ENCODE peak calls at places on chromosome 16, in eight cellular contexts. N is SK-N-SH; E is effector CD8-positive, alpha-beta T cell; K is natural killer cell; X is heart right ventricle; O is heart left ventricle; J is effector memory CD4-positive, alpha-beta T cell; H is germinal center. Q is an unnamed sample.

GRCh38 chr16:85314633-85315032 is 202.4 kb upstream of the CIBAR2 start:
- DNase-seq in N (no peak), E (no peak), K (no peak), X (no peak), O (no peak), J (no peak), H (no peak), Q (no peak)

GRCh38 chr16:68749424-68749823 is 12.3 kb downstream of the CDH1 start:
- DNase-seq in N (no peak), E (no peak), K (no peak), X (no peak), O (no peak), J (no peak), H (no peak), Q (no peak)

GRCh38 chr16:11677451-11677951 is 9.2 kb downstream of the SNN start:
- DNase-seq in N (no peak), E (no peak), K (no peak), X (no peak), O (peak), J (no peak), H (no peak), Q (no peak)

GRCh38 chr16:50395763-50396710 is 27.2 kb upstream of the BRD7 start:
- DNase-seq in N (no peak), E (no peak), K (no peak), X (no peak), O (no peak), J (no peak), H (no peak), Q (peak)

GRCh38 chr16:54630284-54630967 is 300.2 kb upstream of the IRX5 start:
- DNase-seq in N (no peak), E (no peak), K (no peak), X (no peak), O (no peak), J (no peak), H (no peak), Q (no peak)

GRCh38 chr16:81810894-81811538 is 31.9 kb downstream of the PLCG2 start:
- DNase-seq in N (no peak), E (no peak), K (no peak), X (no peak), O (no peak), J (no peak), H (no peak), Q (no peak)

GRCh38 chr16:48918520-48919258 is 308.7 kb upstream of the N4BP1 start:
- DNase-seq in N (no peak), E (no peak), K (no peak), X (no peak), O (no peak), J (no peak), H (no peak), Q (no peak)

GRCh38 chr16:62256406-62256805 is 220.2 kb upstream of the CDH8 start:
- DNase-seq in N (peak), E (no peak), K (no peak), X (no peak), O (no peak), J (no peak), H (no peak), Q (no peak)

GRCh38 chr16:82699711-82700495 is 73.1 kb downstream of the CDH13 start:
- DNase-seq in N (no peak), E (no peak), K (no peak), X (no peak), O (peak), J (no peak), H (no peak), Q (no peak)

GRCh38 chr16:2486645-2487516 is 12.0 kb downstream of the TBC1D24 start:
- DNase-seq in N (no peak), E (peak), K (peak), X (peak), O (peak), J (peak), H (peak), Q (peak)

GRCh38 chr16:81604960-81605383 is 160.4 kb downstream of the CMIP start:
- DNase-seq in N (no peak), E (no peak), K (no peak), X (no peak), O (no peak), J (no peak), H (no peak), Q (no peak)

GRCh38 chr16:79698341-79698753 is 97.8 kb upstream of the MAF start:
- DNase-seq in N (no peak), E (no peak), K (no peak), X (peak), O (peak), J (no peak), H (no peak), Q (no peak)

GRCh38 chr16:425082-425718 is at the start of gene RAB11FIP3:
- DNase-seq in N (peak), E (peak), K (peak), X (peak), O (peak), J (peak), H (peak), Q (peak)

GRCh38 chr16:48353565-48354163 is 31.5 kb downstream of the SIAH1 start:
- DNase-seq in N (peak), E (peak), K (peak), X (no peak), O (peak), J (peak), H (peak), Q (peak)

GRCh38 chr16:66240088-66240487 is 126.4 kb upstream of the CDH5 start:
- DNase-seq in N (no peak), E (no peak), K (no peak), X (no peak), O (no peak), J (no peak), H (no peak), Q (no peak)

GRCh38 chr16:88376835-88377726 is 5.7 kb upstream of the ZNF469 start:
- DNase-seq in N (peak), E (no peak), K (no peak), X (no peak), O (peak), J (no peak), H (no peak), Q (no peak)

GRCh38 chr16:75048051-75048450 is 49.2 kb downstream of the ZNRF1 start:
- DNase-seq in N (no peak), E (no peak), K (no peak), X (no peak), O (no peak), J (no peak), H (no peak), Q (no peak)

GRCh38 chr16:19361587-19361986 is 56.1 kb upstream of the TMC5 start:
- DNase-seq in N (no peak), E (no peak), K (no peak), X (no peak), O (no peak), J (no peak), H (no peak), Q (no peak)

GRCh38 chr16:78535098-78535497 is 435.6 kb downstream of the WWOX start:
- DNase-seq in N (peak), E (no peak), K (no peak), X (no peak), O (no peak), J (no peak), H (no peak), Q (no peak)

GRCh38 chr16:6889106-6889505 is 443.5 kb upstream of the RBFOX1 start:
- DNase-seq in N (no peak), E (no peak), K (no peak), X (no peak), O (no peak), J (no peak), H (no peak), Q (no peak)